ENCODE peak calls at places on chromosome 1, in four cellular contexts. F is left colon; X is CD8-positive, alpha-beta T cell; T is H7. I is an unnamed sample.

GRCh38 chr1:227746676-227747075 is 11.4 kb downstream of the SNAP47 start:
- DNase-seq in F (no peak), X (no peak), T (no peak), I (no peak)

GRCh38 chr1:30810416-30811105 is 53.0 kb upstream of the LAPTM5 start:
- DNase-seq in F (no peak), X (no peak), T (no peak), I (no peak)

GRCh38 chr1:183080406-183080805 is 57.2 kb downstream of the LAMC1 start:
- DNase-seq in F (no peak), X (no peak), T (no peak), I (no peak)

GRCh38 chr1:67393737-67394136 is 36.5 kb downstream of the SERBP1 start:
- DNase-seq in F (no peak), X (no peak), T (no peak), I (no peak)

GRCh38 chr1:32877211-32878110 is 6.7 kb upstream of the FNDC5 start:
- DNase-seq in F (peak; percentile 22), X (no peak), T (no peak), I (no peak)

GRCh38 chr1:87231703-87232363 is 96.8 kb upstream of the LMO4 start:
- DNase-seq in F (no peak), X (no peak), T (no peak), I (no peak)

GRCh38 chr1:50405814-50406213 is 17.4 kb downstream of the DMRTA2 start:
- DNase-seq in F (no peak), X (no peak), T (no peak), I (no peak)

GRCh38 chr1:162696286-162696862 is 64.1 kb downstream of the DDR2 start:
- DNase-seq in F (peak; percentile 75), X (no peak), T (peak; percentile 49), I (no peak)

GRCh38 chr1:36766481-36766880 is 267.8 kb downstream of the GRIK3 start:
- DNase-seq in F (no peak), X (no peak), T (no peak), I (no peak)

GRCh38 chr1:187313115-187313514 is 484.4 kb downstream of the PLA2G4A start:
- DNase-seq in F (no peak), X (no peak), T (no peak), I (no peak)

GRCh38 chr1:178749581-178750166 is 24.6 kb downstream of the RALGPS2 start:
- DNase-seq in F (no peak), X (no peak), T (no peak), I (no peak)

GRCh38 chr1:232678185-232678886 is 48.4 kb upstream of the SIPA1L2 start:
- DNase-seq in F (peak; percentile 81), X (no peak), T (no peak), I (peak; percentile 21)

GRCh38 chr1:2208309-2209239 is 14.0 kb upstream of the FAAP20 start:
- DNase-seq in F (peak; percentile 81), X (no peak), T (no peak), I (peak; percentile 84)

GRCh38 chr1:150165622-150166612 is 16.2 kb downstream of the PLEKHO1 start:
- DNase-seq in F (no peak), X (peak; percentile 53), T (peak; percentile 84), I (no peak)

GRCh38 chr1:241292973-241293372 is 64.0 kb downstream of the RGS7 start:
- DNase-seq in F (no peak), X (no peak), T (no peak), I (no peak)

GRCh38 chr1:37234941-37235418 is 200.7 kb upstream of the GRIK3 start:
- DNase-seq in F (no peak), X (no peak), T (peak; percentile 56), I (no peak)

GRCh38 chr1:83520797-83521196 is 478.1 kb downstream of the TTLL7 start:
- DNase-seq in F (no peak), X (no peak), T (no peak), I (no peak)

GRCh38 chr1:221921936-221922335 is 180.0 kb upstream of the DUSP10 start:
- DNase-seq in F (no peak), X (no peak), T (no peak), I (no peak)

GRCh38 chr1:58829861-58830260 is 46.0 kb upstream of the JUN start:
- DNase-seq in F (no peak), X (no peak), T (no peak), I (no peak)

GRCh38 chr1:223704921-223705878 is 7.1 kb upstream of the CAPN2 start:
- DNase-seq in F (no peak), X (no peak), T (no peak), I (no peak)

GRCh38 chr1:181090653-181091126 is 2.2 kb downstream of the IER5 start:
- DNase-seq in F (no peak), X (peak; percentile 20), T (no peak), I (no peak)

GRCh38 chr1:206771353-206771722 is 765 bp downstream of the IL19 start:
- DNase-seq in F (no peak), X (no peak), T (no peak), I (no peak)

GRCh38 chr1:20634594-20635084 is 1.4 kb downstream of the PINK1 start:
- DNase-seq in F (peak; percentile 56), X (peak; percentile 29), T (peak; percentile 78), I (peak; percentile 73)

GRCh38 chr1:207938016-207938415 is 27.1 kb upstream of the CD34 start:
- DNase-seq in F (no peak), X (no peak), T (no peak), I (no peak)

GRCh38 chr1:33624991-33625870 is 152.8 kb downstream of the ZSCAN20 start:
- DNase-seq in F (no peak), X (no peak), T (peak; percentile 91), I (no peak)